ENCODE peak calls at places on chromosomes 3 and 15, in ten cellular contexts. Z, D, G, J, C, M, U, Y, W and S are unnamed samples.

GRCh38 chr3:52517796-52518722 is 15.6 kb downstream of the NT5DC2 start:
- DNase-seq in Y (no peak), G (no peak), W (no peak), J (no peak), M (no peak), Z (no peak), D (no peak), U (no peak), C (no peak), S (no peak)

GRCh38 chr3:119305271-119305670 is 11.1 kb downstream of the ARHGAP31 start:
- DNase-seq in J (no peak), Z (no peak), W (no peak), M (peak; percentile 85), G (no peak), C (no peak), U (no peak), D (peak; percentile 82), Y (no peak), S (no peak)

GRCh38 chr3:112767177-112767576 is 79.5 kb downstream of the CD200R1L start:
- DNase-seq in C (no peak), Z (no peak), Y (no peak), J (no peak), W (no peak), D (no peak), M (no peak), U (no peak), G (no peak), S (no peak)

GRCh38 chr15:33016405-33017024 is 178.0 kb downstream of the FMN1 start:
- DNase-seq in J (no peak), D (no peak), M (no peak), W (no peak), G (no peak), U (peak; percentile 21), Y (no peak), C (no peak), Z (no peak), S (no peak)

GRCh38 chr15:89728254-89728653 is 22.8 kb downstream of the MESP1 start:
- DNase-seq in D (no peak), W (no peak), Z (no peak), J (no peak), C (no peak), Y (no peak), G (no peak), M (no peak), U (no peak), S (peak; percentile 22)

GRCh38 chr3:165640031-165640430 is 197.2 kb downstream of the BCHE start:
- DNase-seq in U (no peak), Z (no peak), Y (no peak), M (no peak), G (no peak), J (no peak), D (no peak), C (no peak), W (no peak), S (no peak)

GRCh38 chr15:60477991-60478632 is 830 bp downstream of the ICE2 start:
- DNase-seq in W (no peak), D (no peak), Y (peak; percentile 39), Z (no peak), G (no peak), M (peak; percentile 89), J (no peak), C (no peak), U (peak; percentile 16), S (no peak)

GRCh38 chr3:139640456-139640855 is 37.3 kb downstream of the NMNAT3 start:
- DNase-seq in C (no peak), J (no peak), Y (no peak), D (peak; percentile 53), M (no peak), G (no peak), W (no peak), U (no peak), Z (no peak), S (no peak)

GRCh38 chr3:170816341-170816740 is 53.7 kb downstream of the RPL22L1 start:
- DNase-seq in M (no peak), G (no peak), Y (no peak), U (no peak), D (no peak), J (no peak), Z (no peak), C (no peak), W (no peak), S (no peak)

GRCh38 chr3:170815930-170816329 is 54.1 kb downstream of the RPL22L1 start:
- DNase-seq in G (no peak), Y (no peak), D (no peak), U (no peak), C (no peak), J (no peak), Z (no peak), W (no peak), M (no peak), S (no peak)

GRCh38 chr3:170815340-170815739 is 54.7 kb downstream of the RPL22L1 start:
- DNase-seq in U (peak; percentile 47), D (no peak), Z (peak; percentile 29), W (no peak), J (peak; percentile 36), G (no peak), Y (peak; percentile 86), M (no peak), C (no peak), S (no peak)

GRCh38 chr3:170813261-170813660 is 56.7 kb downstream of the RPL22L1 start:
- DNase-seq in D (no peak), Z (no peak), U (no peak), C (no peak), J (no peak), Y (no peak), G (no peak), M (no peak), W (no peak), S (no peak)

DNA sequence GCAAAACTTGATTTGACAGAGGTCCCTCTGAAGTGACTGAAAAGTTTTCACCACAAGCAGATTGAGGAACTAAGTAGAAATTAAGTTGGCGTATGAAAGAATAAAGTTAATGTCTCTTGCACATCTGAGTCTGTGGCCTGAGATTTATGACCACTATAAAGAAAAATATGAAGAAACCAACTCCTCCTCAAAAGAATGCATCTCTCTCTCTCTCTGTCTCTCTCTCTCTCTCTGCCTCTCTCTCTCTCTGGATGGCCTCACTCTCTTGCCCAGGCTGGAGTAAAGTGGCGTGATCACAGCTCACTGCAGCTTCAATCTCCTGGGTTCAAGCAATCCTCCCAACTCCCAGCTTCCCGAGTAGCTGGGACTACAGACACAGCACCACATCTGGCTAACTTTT is 55.2 kb downstream of the RPL22L1 start:
- DNase-seq in G (no peak), W (no peak), C (no peak), Z (no peak), M (no peak), U (no peak), Y (no peak), J (no peak), D (no peak), S (no peak)
- H3K27ac ChIP-seq in G (no peak overlapping the region), W (no peak overlapping the region), C (no peak overlapping the region), Z (no peak overlapping the region), M (no peak overlapping the region), U (no peak overlapping the region), Y (no peak overlapping the region), J (no peak overlapping the region), D (no peak overlapping the region), S (no peak overlapping the region)

GRCh38 chr3:185661772-185662171 is 75.7 kb downstream of the SENP2 start:
- DNase-seq in C (no peak), U (no peak), D (peak; percentile 83), M (no peak), Y (no peak), W (no peak), Z (no peak), G (no peak), J (no peak), S (no peak)
- TF ChIP-seq POLR2AphosphoS5 in C (no peak), U (no peak), D (no peak), M (no peak), Y (no peak), W (no peak), Z (no peak), G (peak; percentile 44), J (no peak), S (no peak)

DNA sequence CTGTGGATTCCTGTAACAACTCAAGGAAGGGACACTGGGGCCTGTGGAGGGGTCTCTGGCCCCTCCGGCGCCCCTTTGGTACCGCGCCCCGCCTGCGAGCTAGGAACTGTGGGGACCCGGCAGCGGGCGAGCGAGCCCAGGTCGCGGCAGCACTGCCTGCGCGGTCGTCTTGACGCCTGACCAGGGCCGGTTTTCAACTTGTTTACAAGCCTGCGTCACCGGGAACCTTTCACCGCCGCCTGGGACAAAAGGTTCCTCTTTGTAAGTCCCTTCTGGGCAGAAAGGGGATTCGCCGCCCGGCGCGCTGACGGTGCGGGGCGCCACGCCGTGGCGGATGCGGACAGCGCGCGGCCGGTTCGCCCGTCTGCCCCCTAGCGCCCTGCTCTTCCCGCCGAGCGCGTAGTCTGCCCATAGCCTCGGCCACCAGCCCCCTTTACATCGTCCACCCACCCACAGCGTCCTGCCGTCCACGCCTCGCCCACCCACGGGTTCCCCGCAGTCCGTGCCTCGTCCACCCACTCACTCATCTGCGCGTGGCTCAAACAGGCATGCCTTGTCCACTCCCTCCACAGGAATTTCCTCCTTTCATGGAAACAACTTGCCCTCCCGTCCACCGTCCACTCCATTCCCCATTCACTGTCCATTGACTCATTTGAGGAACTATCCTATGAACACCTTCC is 5.5 kb upstream of the CFAP100 start:
- DNase-seq in C (peak; percentile 97), Z (peak; percentile 72), W (peak; percentile 95), U (peak; percentile 92), G (peak; percentile 86), J (peak; percentile 92), Y (peak; percentile 97), M (peak; percentile 84), D (peak; percentile 98), S (no peak)
- H3K4me3 ChIP-seq in C (peak overlapping the region; percentile 49), Z (peak overlapping the region; percentile 41), W (peak overlapping the region; percentile 36), U (peak overlapping the region; percentile 16), G (peak overlapping the region; percentile 53), J (peak overlapping the region; percentile 22), Y (peak overlapping the region; percentile 49), M (peak overlapping the region; percentile 16), D (peak overlapping the region; percentile 54), S (no peak overlapping the region)

GRCh38 chr15:74390552-74391288 is 23.3 kb upstream of the CYP11A1 start:
- DNase-seq in W (no peak), D (no peak), Z (no peak), C (no peak), J (no peak), M (no peak), U (no peak), G (no peak), Y (no peak), S (no peak)

GRCh38 chr15:74393423-74393822 is 26.0 kb upstream of the CYP11A1 start:
- DNase-seq in M (no peak), Z (no peak), Y (no peak), J (no peak), W (no peak), G (no peak), D (no peak), C (no peak), U (no peak), S (no peak)

GRCh38 chr15:74392902-74393301 is 25.5 kb upstream of the CYP11A1 start:
- DNase-seq in Y (no peak), J (no peak), W (no peak), C (no peak), M (no peak), U (no peak), Z (no peak), D (no peak), G (no peak), S (no peak)

GRCh38 chr15:74391604-74392401 is 24.4 kb upstream of the CYP11A1 start:
- DNase-seq in C (no peak), W (no peak), Z (no peak), M (no peak), U (no peak), G (no peak), D (no peak), J (no peak), Y (no peak), S (no peak)

DNA sequence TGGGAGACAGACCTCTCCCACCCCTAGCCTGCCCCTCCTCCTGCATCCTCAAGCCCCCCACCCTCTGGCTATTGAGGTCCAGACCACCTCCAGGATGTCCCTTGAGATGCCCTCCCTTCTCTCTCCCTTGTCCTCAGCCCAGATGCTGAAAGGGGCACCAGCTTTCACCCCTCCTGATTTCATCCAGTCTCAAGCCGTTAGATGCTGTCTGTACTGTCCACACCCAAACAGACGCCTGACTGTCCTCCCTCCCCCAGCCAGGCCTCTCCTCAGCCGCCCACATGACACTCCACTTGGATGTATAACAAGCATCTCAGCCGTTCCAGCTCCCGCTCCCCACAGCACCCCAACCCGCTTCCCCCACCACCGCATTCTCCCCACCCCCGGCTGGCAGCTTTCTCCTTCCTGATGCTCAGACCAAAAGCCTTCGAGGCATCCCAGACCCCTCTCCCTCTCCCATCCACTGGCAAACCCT is 25.0 kb upstream of the CYP11A1 start:
- DNase-seq in Z (no peak), M (no peak), W (no peak), J (no peak), U (no peak), D (no peak), C (no peak), Y (no peak), G (no peak), S (no peak)
- H3K27ac ChIP-seq in Z (no peak overlapping the region), M (no peak overlapping the region), W (no peak overlapping the region), J (no peak overlapping the region), U (no peak overlapping the region), D (no peak overlapping the region), C (no peak overlapping the region), Y (no peak overlapping the region), G (no peak overlapping the region), S (no peak overlapping the region)